ENCODE peak calls at places on chromosomes 16 and 17, in ten cellular contexts. X is HT1080; O is adrenal gland; C is spleen; W is GM23248; B is EL; U is heart left ventricle; R is RCC 7860; P is transverse colon; J is activated CD4-positive, alpha-beta T cell treated with anti-CD3 and anti-CD28 coated beads, Interleukin-2, amount 10 ng/mL, durations not matched to agents 24 days and 14 days. H is an unnamed sample.

GRCh38 chr17:37160940-37161339 is 212.2 kb downstream of the AATF start:
- DNase-seq in X (peak; percentile 50), O (no peak), C (no peak), W (peak; percentile 31), B (peak; percentile 70), U (no peak), R (no peak), P (no peak), J (no peak), H (no peak)

GRCh38 chr17:49972486-49973270 is 3.7 kb downstream of the DLX4 start:
- DNase-seq in X (no peak), O (no peak), C (no peak), W (peak; percentile 39), B (no peak), U (peak; percentile 61), R (no peak), P (no peak), J (no peak), H (no peak)

GRCh38 chr17:65229596-65229995 is 92.4 kb downstream of the RGS9 start:
- DNase-seq in X (no peak), O (no peak), C (no peak), W (no peak), B (no peak), U (no peak), R (no peak), P (no peak), J (no peak), H (no peak)

GRCh38 chr17:69326302-69327059 is 452 bp downstream of the ABCA5 start:
- DNase-seq in X (no peak), O (no peak), C (no peak), W (peak; percentile 65), B (peak; percentile 49), U (peak; percentile 76), R (no peak), P (no peak), J (no peak), H (no peak)

GRCh38 chr16:81394966-81395655 is 49.5 kb upstream of the CMIP start:
- DNase-seq in X (no peak), O (no peak), C (no peak), W (no peak), B (no peak), U (no peak), R (no peak), P (no peak), J (no peak), H (no peak)

GRCh38 chr17:43356999-43357398 is 41.8 kb upstream of the ARL4D start:
- DNase-seq in X (peak; percentile 97), O (no peak), C (no peak), W (peak; percentile 93), B (peak; percentile 97), U (no peak), R (peak; percentile 89), P (no peak), J (no peak), H (no peak)

GRCh38 chr17:61647044-61647443 is 56.0 kb upstream of the NACA2 start:
- DNase-seq in X (peak; percentile 5), O (no peak), C (no peak), W (peak; percentile 59), B (peak; percentile 84), U (no peak), R (no peak), P (no peak), J (no peak), H (no peak)

GRCh38 chr17:65560628-65561371 is 648 bp downstream of the AXIN2 start:
- DNase-seq in X (peak; percentile 68), O (peak; percentile 83), C (peak; percentile 87), W (peak; percentile 93), B (peak; percentile 83), U (peak; percentile 88), R (peak; percentile 33), P (peak; percentile 88), J (peak; percentile 92), H (peak; percentile 63)

GRCh38 chr17:45406107-45406506 is 26.6 kb downstream of the ARHGAP27 start:
- DNase-seq in X (no peak), O (no peak), C (no peak), W (no peak), B (no peak), U (no peak), R (no peak), P (no peak), J (no peak), H (no peak)

GRCh38 chr17:43125967-43126910 is 1.1 kb upstream of the BRCA1 start:
- DNase-seq in X (no peak), O (no peak), C (peak; percentile 80), W (no peak), B (peak; percentile 39), U (peak; percentile 65), R (no peak), P (peak; percentile 14), J (peak; percentile 63), H (no peak)

GRCh38 chr17:28100936-28101335 is 58.5 kb downstream of the NLK start:
- DNase-seq in X (no peak), O (no peak), C (no peak), W (no peak), B (no peak), U (no peak), R (no peak), P (no peak), J (no peak), H (no peak)

GRCh38 chr16:86844691-86845090 is 266.3 kb downstream of the FOXL1 start:
- DNase-seq in X (no peak), O (no peak), C (peak; percentile 51), W (no peak), B (no peak), U (no peak), R (no peak), P (no peak), J (no peak), H (no peak)

GRCh38 chr17:83008526-83008925 is 70.9 kb upstream of the METRNL start:
- DNase-seq in X (no peak), O (no peak), C (no peak), W (no peak), B (no peak), U (no peak), R (no peak), P (no peak), J (no peak), H (no peak)

GRCh38 chr17:41717408-41718286 is 5.5 kb downstream of the GAST start:
- DNase-seq in X (peak; percentile 63), O (no peak), C (no peak), W (peak; percentile 74), B (peak; percentile 62), U (no peak), R (no peak), P (no peak), J (peak; percentile 71), H (no peak)

GRCh38 chr17:78101542-78101941 is 27.0 kb downstream of the TMC6 start:
- DNase-seq in X (no peak), O (no peak), C (no peak), W (no peak), B (no peak), U (no peak), R (no peak), P (no peak), J (no peak), H (no peak)

GRCh38 chr17:55734128-55734781 is 11.6 kb upstream of the TMEM100 start:
- DNase-seq in X (peak; percentile 27), O (no peak), C (no peak), W (peak; percentile 39), B (peak; percentile 18), U (no peak), R (no peak), P (no peak), J (peak; percentile 48), H (no peak)

GRCh38 chr17:21289902-21290571 is 5.5 kb downstream of the MAP2K3 start:
- DNase-seq in X (no peak), O (no peak), C (no peak), W (peak; percentile 52), B (no peak), U (peak; percentile 88), R (no peak), P (no peak), J (no peak), H (no peak)

GRCh38 chr17:66571745-66572144 is 263.2 kb upstream of the CACNG5 start:
- DNase-seq in X (no peak), O (no peak), C (no peak), W (no peak), B (no peak), U (no peak), R (no peak), P (no peak), J (no peak), H (no peak)

GRCh38 chr16:87265261-87265660 is 51.9 kb downstream of the C16orf95 start:
- DNase-seq in X (no peak), O (no peak), C (no peak), W (no peak), B (no peak), U (no peak), R (no peak), P (no peak), J (no peak), H (no peak)

GRCh38 chr17:64056269-64057005 is 36.0 kb upstream of the ICAM2 start:
- DNase-seq in X (no peak), O (no peak), C (no peak), W (no peak), B (no peak), U (no peak), R (no peak), P (peak; percentile 27), J (no peak), H (peak; percentile 23)

GRCh38 chr16:85878875-85879274 is 20.1 kb upstream of the IRF8 start:
- DNase-seq in X (peak; percentile 66), O (no peak), C (no peak), W (peak; percentile 77), B (peak; percentile 76), U (no peak), R (peak; percentile 48), P (no peak), J (no peak), H (no peak)

GRCh38 chr16:7086842-7087616 is 245.6 kb upstream of the RBFOX1 start:
- DNase-seq in X (peak; percentile 31), O (peak; percentile 53), C (no peak), W (no peak), B (no peak), U (peak; percentile 61), R (no peak), P (no peak), J (no peak), H (no peak)